ENCODE peak calls at places on chromosomes 5 and 9, in five cellular contexts. H is ecto neural progenitor cell, W is foreskin melanocyte, A is SK-N-SH, L is RPMI8226. K is an unnamed sample.

GRCh38 chr9:15293084-15293483 is 13.9 kb downstream of the TTC39B start:
- DNase-seq in A (no peak), W (no peak), L (no peak), H (no peak), K (no peak)

GRCh38 chr5:53003144-53003543 is 14.0 kb downstream of the ITGA2 start:
- DNase-seq in H (no peak), L (no peak), W (no peak), A (no peak), K (no peak)

GRCh38 chr9:128034821-128035764 is 32.0 kb downstream of the NAIF1 start:
- DNase-seq in L (peak; percentile 94), H (peak; percentile 75), W (peak; percentile 67), A (peak; percentile 82), K (peak; percentile 92)

GRCh38 chr5:107155667-107156066 is 515.1 kb downstream of the EFNA5 start:
- DNase-seq in W (no peak), H (no peak), L (peak; percentile 12), A (no peak), K (no peak)

GRCh38 chr5:174520420-174521396 is 203.7 kb upstream of the MSX2 start:
- DNase-seq in L (no peak), H (peak; percentile 82), A (peak; percentile 75), W (no peak), K (peak; percentile 76)

GRCh38 chr9:14380061-14380836 is 66.3 kb upstream of the NFIB start:
- DNase-seq in A (no peak), W (no peak), H (no peak), L (no peak), K (no peak)

GRCh38 chr5:103393131-103393754 is 134.7 kb downstream of the MACIR start:
- DNase-seq in A (no peak), L (peak; percentile 82), W (peak; percentile 68), H (no peak), K (peak; percentile 4)

GRCh38 chr5:104186100-104186499 is 623.5 kb upstream of the NUDT12 start:
- DNase-seq in H (no peak), L (peak; percentile 99), W (no peak), A (no peak), K (no peak)

GRCh38 chr5:72326298-72326649 is 6.1 kb downstream of the PTCD2 start:
- DNase-seq in A (no peak), W (no peak), L (no peak), H (no peak), K (no peak)

GRCh38 chr5:127962491-127962890 is 121.1 kb upstream of the SLC12A2 start:
- DNase-seq in W (no peak), L (no peak), A (no peak), H (no peak), K (no peak)

GRCh38 chr9:90001756-90002155 is 396.9 kb downstream of the GADD45G start:
- DNase-seq in A (peak; percentile 72), W (no peak), L (no peak), H (no peak), K (no peak)

GRCh38 chr5:72178910-72179815 is 71.9 kb downstream of the MAP1B start:
- DNase-seq in W (peak; percentile 90), A (peak; percentile 30), L (no peak), H (peak; percentile 65), K (peak; percentile 40)

GRCh38 chr9:93577045-93577939 is 908 bp downstream of the PHF2 start:
- DNase-seq in H (no peak), W (no peak), L (peak; percentile 10), A (peak; percentile 84), K (peak; percentile 86)

GRCh38 chr5:136052692-136053335 is 24.0 kb downstream of the TGFBI start:
- DNase-seq in L (no peak), A (no peak), W (no peak), H (no peak), K (no peak)

GRCh38 chr5:94793113-94793815 is 174.8 kb downstream of the SLF1 start:
- DNase-seq in W (peak; percentile 92), H (no peak), A (no peak), L (no peak), K (no peak)

GRCh38 chr5:153598099-153598498 is 107.6 kb downstream of the GRIA1 start:
- DNase-seq in H (no peak), W (no peak), L (no peak), A (no peak), K (no peak)

GRCh38 chr5:170439246-170439943 is 50.2 kb upstream of the KCNMB1 start:
- DNase-seq in L (no peak), A (no peak), W (no peak), H (peak; percentile 48), K (peak; percentile 48)

GRCh38 chr9:4306788-4307144 is 6.9 kb upstream of the GLIS3 start:
- DNase-seq in H (no peak), L (no peak), W (no peak), A (no peak), K (no peak)

GRCh38 chr5:180026320-180026719 is 45.2 kb downstream of the RNF130 start:
- DNase-seq in H (no peak), L (no peak), A (peak; percentile 57), W (no peak), K (no peak)

K was measured in H7.